ENCODE peak calls at places on chromosomes 4 and X, in seven cellular contexts. One of them, this sample, is unnamed.

GRCh38 chr4:52143815-52144214 is 92.7 kb downstream of the SPATA18 start:
- DNase-seq in breast epithelium: no peak
- DNase-seq in activated CD4-positive, alpha-beta T cell treated with anti-CD3 and anti-CD28 coated beads, Interleukin-2, amount 50 U/mL, for 24 hours: no peak
- DNase-seq in activated naive CD4-positive, alpha-beta T cell treated with anti-CD3 and anti-CD28 coated beads, Interleukin-2, amount 10 ng/mL, durations not matched to agents 7 days and 5 days: no peak
- DNase-seq in CD8-positive, alpha-beta T cell: no peak
- DNase-seq in NCI-H1930: no peak
- DNase-seq in naive thymus-derived CD4-positive, alpha-beta T cell: no peak
- DNase-seq in this sample: no peak

GRCh38 chr4:3040447-3041191 is 33.7 kb downstream of the HTT-AS start:
- DNase-seq in breast epithelium: no peak
- DNase-seq in activated CD4-positive, alpha-beta T cell treated with anti-CD3 and anti-CD28 coated beads, Interleukin-2, amount 50 U/mL, for 24 hours: no peak
- DNase-seq in activated naive CD4-positive, alpha-beta T cell treated with anti-CD3 and anti-CD28 coated beads, Interleukin-2, amount 10 ng/mL, durations not matched to agents 7 days and 5 days: no peak
- DNase-seq in CD8-positive, alpha-beta T cell: no peak
- DNase-seq in NCI-H1930: no peak
- DNase-seq in naive thymus-derived CD4-positive, alpha-beta T cell: no peak
- DNase-seq in this sample: no peak

GRCh38 chrX:7987160-7987992 is 60.2 kb upstream of the PNPLA4 start:
- DNase-seq in breast epithelium: no peak
- DNase-seq in activated CD4-positive, alpha-beta T cell treated with anti-CD3 and anti-CD28 coated beads, Interleukin-2, amount 50 U/mL, for 24 hours: no peak
- DNase-seq in activated naive CD4-positive, alpha-beta T cell treated with anti-CD3 and anti-CD28 coated beads, Interleukin-2, amount 10 ng/mL, durations not matched to agents 7 days and 5 days: no peak
- DNase-seq in CD8-positive, alpha-beta T cell: no peak
- DNase-seq in NCI-H1930: no peak
- DNase-seq in naive thymus-derived CD4-positive, alpha-beta T cell: no peak
- DNase-seq in this sample: no peak

GRCh38 chrX:56232221-56233082 is at the start of gene KLF8:
- DNase-seq in breast epithelium: peak
- DNase-seq in activated CD4-positive, alpha-beta T cell treated with anti-CD3 and anti-CD28 coated beads, Interleukin-2, amount 50 U/mL, for 24 hours: no peak
- DNase-seq in activated naive CD4-positive, alpha-beta T cell treated with anti-CD3 and anti-CD28 coated beads, Interleukin-2, amount 10 ng/mL, durations not matched to agents 7 days and 5 days: peak
- DNase-seq in CD8-positive, alpha-beta T cell: no peak
- DNase-seq in NCI-H1930: no peak
- DNase-seq in naive thymus-derived CD4-positive, alpha-beta T cell: no peak
- DNase-seq in this sample: peak

GRCh38 chrX:20974326-20974725 is 399.9 kb upstream of the CNKSR2 start:
- DNase-seq in breast epithelium: no peak
- DNase-seq in activated CD4-positive, alpha-beta T cell treated with anti-CD3 and anti-CD28 coated beads, Interleukin-2, amount 50 U/mL, for 24 hours: no peak
- DNase-seq in activated naive CD4-positive, alpha-beta T cell treated with anti-CD3 and anti-CD28 coated beads, Interleukin-2, amount 10 ng/mL, durations not matched to agents 7 days and 5 days: no peak
- DNase-seq in CD8-positive, alpha-beta T cell: no peak
- DNase-seq in NCI-H1930: no peak
- DNase-seq in naive thymus-derived CD4-positive, alpha-beta T cell: no peak
- DNase-seq in this sample: no peak

GRCh38 chr4:544386-545105 is 31.5 kb downstream of the TMEM271 start:
- DNase-seq in breast epithelium: no peak
- DNase-seq in activated CD4-positive, alpha-beta T cell treated with anti-CD3 and anti-CD28 coated beads, Interleukin-2, amount 50 U/mL, for 24 hours: no peak
- DNase-seq in activated naive CD4-positive, alpha-beta T cell treated with anti-CD3 and anti-CD28 coated beads, Interleukin-2, amount 10 ng/mL, durations not matched to agents 7 days and 5 days: no peak
- DNase-seq in CD8-positive, alpha-beta T cell: peak
- DNase-seq in NCI-H1930: no peak
- DNase-seq in naive thymus-derived CD4-positive, alpha-beta T cell: no peak
- DNase-seq in this sample: peak

GRCh38 chr4:101933855-101934254 is 143.3 kb downstream of the BANK1 start:
- DNase-seq in breast epithelium: no peak
- DNase-seq in activated CD4-positive, alpha-beta T cell treated with anti-CD3 and anti-CD28 coated beads, Interleukin-2, amount 50 U/mL, for 24 hours: no peak
- DNase-seq in activated naive CD4-positive, alpha-beta T cell treated with anti-CD3 and anti-CD28 coated beads, Interleukin-2, amount 10 ng/mL, durations not matched to agents 7 days and 5 days: no peak
- DNase-seq in CD8-positive, alpha-beta T cell: no peak
- DNase-seq in NCI-H1930: no peak
- DNase-seq in naive thymus-derived CD4-positive, alpha-beta T cell: no peak
- DNase-seq in this sample: no peak

GRCh38 chrX:13966071-13966850 is 63.4 kb downstream of the GEMIN8 start:
- DNase-seq in breast epithelium: no peak
- DNase-seq in activated CD4-positive, alpha-beta T cell treated with anti-CD3 and anti-CD28 coated beads, Interleukin-2, amount 50 U/mL, for 24 hours: no peak
- DNase-seq in activated naive CD4-positive, alpha-beta T cell treated with anti-CD3 and anti-CD28 coated beads, Interleukin-2, amount 10 ng/mL, durations not matched to agents 7 days and 5 days: no peak
- DNase-seq in CD8-positive, alpha-beta T cell: no peak
- DNase-seq in NCI-H1930: no peak
- DNase-seq in naive thymus-derived CD4-positive, alpha-beta T cell: no peak
- DNase-seq in this sample: no peak

GRCh38 chrX:140439455-140439854 is 65.4 kb downstream of the SOX3 start:
- DNase-seq in breast epithelium: no peak
- DNase-seq in activated CD4-positive, alpha-beta T cell treated with anti-CD3 and anti-CD28 coated beads, Interleukin-2, amount 50 U/mL, for 24 hours: no peak
- DNase-seq in activated naive CD4-positive, alpha-beta T cell treated with anti-CD3 and anti-CD28 coated beads, Interleukin-2, amount 10 ng/mL, durations not matched to agents 7 days and 5 days: no peak
- DNase-seq in CD8-positive, alpha-beta T cell: no peak
- DNase-seq in NCI-H1930: no peak
- DNase-seq in naive thymus-derived CD4-positive, alpha-beta T cell: no peak
- DNase-seq in this sample: peak

GRCh38 chrX:79524642-79525041 is 157.5 kb upstream of the ITM2A start:
- DNase-seq in breast epithelium: no peak
- DNase-seq in activated CD4-positive, alpha-beta T cell treated with anti-CD3 and anti-CD28 coated beads, Interleukin-2, amount 50 U/mL, for 24 hours: no peak
- DNase-seq in activated naive CD4-positive, alpha-beta T cell treated with anti-CD3 and anti-CD28 coated beads, Interleukin-2, amount 10 ng/mL, durations not matched to agents 7 days and 5 days: no peak
- DNase-seq in CD8-positive, alpha-beta T cell: no peak
- DNase-seq in NCI-H1930: no peak
- DNase-seq in naive thymus-derived CD4-positive, alpha-beta T cell: no peak
- DNase-seq in this sample: peak

GRCh38 chrX:132518401-132518800 is 29.6 kb upstream of the MBNL3 start:
- DNase-seq in breast epithelium: no peak
- DNase-seq in activated CD4-positive, alpha-beta T cell treated with anti-CD3 and anti-CD28 coated beads, Interleukin-2, amount 50 U/mL, for 24 hours: no peak
- DNase-seq in activated naive CD4-positive, alpha-beta T cell treated with anti-CD3 and anti-CD28 coated beads, Interleukin-2, amount 10 ng/mL, durations not matched to agents 7 days and 5 days: no peak
- DNase-seq in CD8-positive, alpha-beta T cell: no peak
- DNase-seq in NCI-H1930: no peak
- DNase-seq in naive thymus-derived CD4-positive, alpha-beta T cell: no peak
- DNase-seq in this sample: no peak

GRCh38 chrX:39335447-39336235 is 534.4 kb downstream of the MID1IP1 start:
- DNase-seq in breast epithelium: peak
- DNase-seq in activated CD4-positive, alpha-beta T cell treated with anti-CD3 and anti-CD28 coated beads, Interleukin-2, amount 50 U/mL, for 24 hours: no peak
- DNase-seq in activated naive CD4-positive, alpha-beta T cell treated with anti-CD3 and anti-CD28 coated beads, Interleukin-2, amount 10 ng/mL, durations not matched to agents 7 days and 5 days: no peak
- DNase-seq in CD8-positive, alpha-beta T cell: no peak
- DNase-seq in NCI-H1930: no peak
- DNase-seq in naive thymus-derived CD4-positive, alpha-beta T cell: no peak
- DNase-seq in this sample: no peak

GRCh38 chr4:34181891-34182290 is 2062.4 kb downstream of the ARAP2 start:
- DNase-seq in breast epithelium: no peak
- DNase-seq in activated CD4-positive, alpha-beta T cell treated with anti-CD3 and anti-CD28 coated beads, Interleukin-2, amount 50 U/mL, for 24 hours: no peak
- DNase-seq in activated naive CD4-positive, alpha-beta T cell treated with anti-CD3 and anti-CD28 coated beads, Interleukin-2, amount 10 ng/mL, durations not matched to agents 7 days and 5 days: no peak
- DNase-seq in CD8-positive, alpha-beta T cell: no peak
- DNase-seq in NCI-H1930: no peak
- DNase-seq in naive thymus-derived CD4-positive, alpha-beta T cell: no peak
- DNase-seq in this sample: no peak

GRCh38 chr4:98448923-98449322 is 187.7 kb downstream of the RAP1GDS1 start:
- DNase-seq in breast epithelium: no peak
- DNase-seq in activated CD4-positive, alpha-beta T cell treated with anti-CD3 and anti-CD28 coated beads, Interleukin-2, amount 50 U/mL, for 24 hours: no peak
- DNase-seq in activated naive CD4-positive, alpha-beta T cell treated with anti-CD3 and anti-CD28 coated beads, Interleukin-2, amount 10 ng/mL, durations not matched to agents 7 days and 5 days: peak
- DNase-seq in CD8-positive, alpha-beta T cell: peak
- DNase-seq in NCI-H1930: no peak
- DNase-seq in naive thymus-derived CD4-positive, alpha-beta T cell: no peak
- DNase-seq in this sample: no peak

GRCh38 chr4:56007154-56007553 is 58.4 kb downstream of the CEP135 start:
- DNase-seq in breast epithelium: no peak
- DNase-seq in activated CD4-positive, alpha-beta T cell treated with anti-CD3 and anti-CD28 coated beads, Interleukin-2, amount 50 U/mL, for 24 hours: no peak
- DNase-seq in activated naive CD4-positive, alpha-beta T cell treated with anti-CD3 and anti-CD28 coated beads, Interleukin-2, amount 10 ng/mL, durations not matched to agents 7 days and 5 days: no peak
- DNase-seq in CD8-positive, alpha-beta T cell: no peak
- DNase-seq in NCI-H1930: no peak
- DNase-seq in naive thymus-derived CD4-positive, alpha-beta T cell: no peak
- DNase-seq in this sample: no peak

GRCh38 chrX:115898382-115899001 is 272.1 kb upstream of the AGTR2 start:
- DNase-seq in breast epithelium: peak
- DNase-seq in activated CD4-positive, alpha-beta T cell treated with anti-CD3 and anti-CD28 coated beads, Interleukin-2, amount 50 U/mL, for 24 hours: no peak
- DNase-seq in activated naive CD4-positive, alpha-beta T cell treated with anti-CD3 and anti-CD28 coated beads, Interleukin-2, amount 10 ng/mL, durations not matched to agents 7 days and 5 days: no peak
- DNase-seq in CD8-positive, alpha-beta T cell: peak
- DNase-seq in NCI-H1930: peak
- DNase-seq in naive thymus-derived CD4-positive, alpha-beta T cell: peak
- DNase-seq in this sample: no peak

GRCh38 chr4:158778065-158778711 is 9.4 kb downstream of the FNIP2 start:
- DNase-seq in breast epithelium: no peak
- DNase-seq in activated CD4-positive, alpha-beta T cell treated with anti-CD3 and anti-CD28 coated beads, Interleukin-2, amount 50 U/mL, for 24 hours: no peak
- DNase-seq in activated naive CD4-positive, alpha-beta T cell treated with anti-CD3 and anti-CD28 coated beads, Interleukin-2, amount 10 ng/mL, durations not matched to agents 7 days and 5 days: no peak
- DNase-seq in CD8-positive, alpha-beta T cell: no peak
- DNase-seq in NCI-H1930: no peak
- DNase-seq in naive thymus-derived CD4-positive, alpha-beta T cell: no peak
- DNase-seq in this sample: no peak

GRCh38 chrX:148310402-148311200 is 189.8 kb upstream of the AFF2 start:
- DNase-seq in breast epithelium: no peak
- DNase-seq in activated CD4-positive, alpha-beta T cell treated with anti-CD3 and anti-CD28 coated beads, Interleukin-2, amount 50 U/mL, for 24 hours: no peak
- DNase-seq in activated naive CD4-positive, alpha-beta T cell treated with anti-CD3 and anti-CD28 coated beads, Interleukin-2, amount 10 ng/mL, durations not matched to agents 7 days and 5 days: peak
- DNase-seq in CD8-positive, alpha-beta T cell: peak
- DNase-seq in NCI-H1930: no peak
- DNase-seq in naive thymus-derived CD4-positive, alpha-beta T cell: peak
- DNase-seq in this sample: no peak

GRCh38 chr4:112704322-112704721 is 67.4 kb downstream of the LARP7 start:
- DNase-seq in breast epithelium: no peak
- DNase-seq in activated CD4-positive, alpha-beta T cell treated with anti-CD3 and anti-CD28 coated beads, Interleukin-2, amount 50 U/mL, for 24 hours: no peak
- DNase-seq in activated naive CD4-positive, alpha-beta T cell treated with anti-CD3 and anti-CD28 coated beads, Interleukin-2, amount 10 ng/mL, durations not matched to agents 7 days and 5 days: no peak
- DNase-seq in CD8-positive, alpha-beta T cell: no peak
- DNase-seq in NCI-H1930: no peak
- DNase-seq in naive thymus-derived CD4-positive, alpha-beta T cell: no peak
- DNase-seq in this sample: no peak

GRCh38 chrX:118508690-118509089 is 13.1 kb downstream of the DOCK11 start:
- DNase-seq in breast epithelium: no peak
- DNase-seq in activated CD4-positive, alpha-beta T cell treated with anti-CD3 and anti-CD28 coated beads, Interleukin-2, amount 50 U/mL, for 24 hours: no peak
- DNase-seq in activated naive CD4-positive, alpha-beta T cell treated with anti-CD3 and anti-CD28 coated beads, Interleukin-2, amount 10 ng/mL, durations not matched to agents 7 days and 5 days: no peak
- DNase-seq in CD8-positive, alpha-beta T cell: peak
- DNase-seq in NCI-H1930: no peak
- DNase-seq in naive thymus-derived CD4-positive, alpha-beta T cell: no peak
- DNase-seq in this sample: no peak

This sample was measured in islet precursor cell.